ENCODE peak calls at places on chromosomes 13 and 19, in seven cellular contexts. H is CD4-positive, CD25-positive, alpha-beta regulatory T cell; T is left ventricle myocardium inferior; Y is cardiac muscle cell; B is uterus; I is CD8-positive, alpha-beta T cell; A is Peyer's patch. N is an unnamed sample. For H3K9me3, the result is how much of the 10 kb centered on the place peaks cover.

GRCh38 chr19:17076539-17076919 is 952 bp downstream of the MYO9B start:
- DNase-seq in H (peak), T (no peak), Y (no peak), B (no peak), I (no peak), A (no peak), N (no peak)

GRCh38 chr13:47897411-47898050 is 103.5 kb downstream of the SUCLA2 start:
- DNase-seq in H (no peak), T (no peak), Y (peak), B (no peak), I (no peak), A (no peak), N (no peak)

GRCh38 chr13:66425741-66426140 is 804.4 kb downstream of the PCDH9 start:
- DNase-seq in H (no peak), T (no peak), Y (no peak), B (no peak), I (no peak), A (no peak), N (no peak)

GRCh38 chr13:42907745-42908144 is 84.3 kb downstream of the EPSTI1 start:
- DNase-seq in H (no peak), T (no peak), Y (no peak), B (no peak), I (no peak), A (no peak), N (no peak)

GRCh38 chr13:31172535-31172934 is 10.8 kb upstream of the HSPH1 start:
- DNase-seq in H (no peak), T (no peak), Y (peak), B (no peak), I (no peak), A (no peak), N (no peak)

GRCh38 chr19:47613165-47614146 is 4.5 kb downstream of the BICRA start:
- DNase-seq in H (no peak), T (no peak), Y (peak), B (peak), I (no peak), A (no peak), N (no peak)

GRCh38 chr19:51396175-51396574 is 5.8 kb upstream of the C19orf84 start:
- DNase-seq in H (no peak), T (no peak), Y (no peak), B (no peak), I (no peak), A (no peak), N (no peak)

GRCh38 chr13:76928456-76928855 is 19.9 kb upstream of the ACOD1 start:
- DNase-seq in H (no peak), T (no peak), Y (no peak), B (no peak), I (no peak), A (no peak), N (no peak)

GRCh38 chr13:107730835-107731234 is 484.5 kb downstream of the LIG4 start:
- DNase-seq in H (no peak), T (no peak), Y (peak), B (no peak), I (no peak), A (no peak), N (no peak)

GRCh38 chr19:51257471-51257870 is 6.6 kb downstream of the SIGLECL1 start:
- DNase-seq in H (no peak), T (no peak), Y (no peak), B (no peak), I (no peak), A (no peak), N (no peak)

GRCh38 chr13:36163303-36163702 is 32.1 kb upstream of the DCLK1 start:
- DNase-seq in H (no peak), T (no peak), Y (no peak), B (no peak), I (no peak), A (no peak), N (no peak)

GRCh38 chr19:19321143-19321577 is 531 bp downstream of the MAU2 start:
- DNase-seq in H (no peak), T (no peak), Y (no peak), B (no peak), I (no peak), A (no peak), N (no peak)

GRCh38 chr13:99312493-99312883 is 5.3 kb upstream of the GPR183 start:
- DNase-seq in H (no peak), T (peak), Y (peak), B (peak), I (no peak), A (peak), N (no peak)

GRCh38 chr13:47426126-47426849 is 529.4 kb upstream of the HTR2A start:
- DNase-seq in H (no peak), T (peak), Y (peak), B (no peak), I (no peak), A (no peak), N (no peak)

GRCh38 chr13:45166858-45167257 is 34.0 kb downstream of the KCTD4 start:
- DNase-seq in H (no peak), T (no peak), Y (no peak), B (no peak), I (no peak), A (no peak), N (no peak)

GRCh38 chr19:42469311-42470239 is 26.8 kb upstream of the CXCL17 start:
- DNase-seq in H (no peak), T (no peak), Y (no peak), B (no peak), I (no peak), A (no peak), N (no peak)

GRCh38 chr19:55179570-55180484 is at the start of gene SYT5:
- DNase-seq in H (peak), T (peak), Y (peak), B (no peak), I (peak), A (no peak), N (peak)

GRCh38 chr13:27712421-27712820 is 79.9 kb upstream of the GSX1 start:
- DNase-seq in H (peak), T (no peak), Y (peak), B (no peak), I (no peak), A (peak), N (no peak)

GRCh38 chr19:932647-933552 is 7.1 kb downstream of the ARID3A start:
- DNase-seq in H (no peak), T (peak), Y (peak), B (peak), I (no peak), A (peak), N (no peak)

GRCh38 chr19:23055946-23056345 is 53.0 kb upstream of the ZNF728 start:
- DNase-seq in H (no peak), T (no peak), Y (no peak), B (no peak), I (no peak), A (no peak), N (no peak)

GRCh38 chr19:23056516-23056915 is 53.5 kb upstream of the ZNF728 start:
- DNase-seq in H (no peak), T (no peak), Y (no peak), B (no peak), I (no peak), A (no peak), N (no peak)

GRCh38 chr19:23054456-23054855 is 51.5 kb upstream of the ZNF728 start:
- DNase-seq in H (no peak), T (no peak), Y (no peak), B (no peak), I (no peak), A (no peak), N (no peak)

GRCh38 chr19:23052349-23052748 is 49.4 kb upstream of the ZNF728 start:
- DNase-seq in H (no peak), T (no peak), Y (no peak), B (no peak), I (no peak), A (no peak), N (no peak)

GRCh38 chr19:23055501-23055900 is 52.5 kb upstream of the ZNF728 start:
- DNase-seq in H (no peak), T (no peak), Y (no peak), B (no peak), I (no peak), A (no peak), N (no peak)
- H3K9me3 ChIP-seq in H (under half), T (under half), Y (under half), B (under half), I (under half), A (under half), N (under half)

GRCh38 chr19:22326219-22326618 is 40.0 kb downstream of the ZNF729 start:
- DNase-seq in H (no peak), T (no peak), Y (no peak), B (no peak), I (no peak), A (no peak), N (no peak)

GRCh38 chr19:22332924-22333323 is 46.7 kb downstream of the ZNF729 start:
- DNase-seq in H (no peak), T (no peak), Y (no peak), B (no peak), I (no peak), A (no peak), N (no peak)

GRCh38 chr19:22331521-22331920 is 45.3 kb downstream of the ZNF729 start:
- DNase-seq in H (no peak), T (no peak), Y (no peak), B (no peak), I (no peak), A (no peak), N (no peak)

GRCh38 chr19:22327321-22327720 is 41.1 kb downstream of the ZNF729 start:
- DNase-seq in H (no peak), T (no peak), Y (no peak), B (no peak), I (no peak), A (no peak), N (no peak)
- H3K9me3 ChIP-seq in H (half or more), T (under half), Y (under half), B (under half), I (under half), A (under half), N (under half)

DNA sequence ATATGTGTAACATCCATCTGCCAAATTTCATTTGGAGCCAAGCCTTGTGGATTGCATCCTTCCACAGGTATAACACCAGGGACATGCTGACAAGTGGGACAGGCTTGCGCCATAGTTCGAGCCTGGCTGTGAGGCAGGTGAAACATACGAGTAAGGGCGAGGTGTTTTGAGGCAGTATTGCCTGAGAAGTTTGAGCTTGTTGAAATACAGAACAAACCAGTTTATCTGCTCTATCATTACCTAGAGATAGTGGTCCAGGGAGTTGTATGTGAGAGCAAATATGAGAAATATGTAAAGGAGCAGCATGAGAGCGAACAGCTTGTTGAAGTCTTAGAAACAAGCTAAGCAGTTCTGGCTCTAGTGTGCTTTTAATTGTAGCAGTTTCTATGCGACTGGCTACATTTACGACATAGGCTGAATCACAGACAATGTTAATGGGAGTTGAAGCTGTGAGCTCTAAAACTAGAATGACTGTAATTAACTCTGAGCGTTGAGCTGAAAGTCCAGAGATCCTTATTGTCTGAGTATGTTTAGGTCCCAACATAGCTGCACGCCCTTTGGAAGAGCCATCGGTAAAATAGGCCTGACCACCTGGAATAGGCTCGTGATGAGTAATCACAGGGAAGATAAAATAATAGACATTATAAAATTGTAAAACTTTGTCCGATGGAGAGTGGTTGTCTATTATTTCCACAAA is 8.2 kb downstream of the ZNF439 start:
- DNase-seq in H (no peak), T (no peak), Y (no peak), B (no peak), I (no peak), A (no peak), N (no peak)
- H3K9me3 ChIP-seq in H (half or more), T (under half), Y (under half), B (under half), I (under half), A (under half), N (under half)

GRCh38 chr19:36418287-36419001 is at the start of gene ZFP82:
- DNase-seq in H (peak), T (peak), Y (peak), B (peak), I (peak), A (peak), N (peak)

GRCh38 chr19:36423925-36424324 is 5.5 kb upstream of the ZFP82 start:
- DNase-seq in H (no peak), T (no peak), Y (no peak), B (no peak), I (no peak), A (no peak), N (no peak)

GRCh38 chr19:36420961-36421748 is 2.7 kb upstream of the ZFP82 start:
- DNase-seq in H (no peak), T (peak), Y (peak), B (peak), I (no peak), A (no peak), N (no peak)

GRCh38 chr19:36417752-36418286 is 625 bp downstream of the ZFP82 start:
- DNase-seq in H (no peak), T (no peak), Y (no peak), B (no peak), I (no peak), A (no peak), N (no peak)

DNA sequence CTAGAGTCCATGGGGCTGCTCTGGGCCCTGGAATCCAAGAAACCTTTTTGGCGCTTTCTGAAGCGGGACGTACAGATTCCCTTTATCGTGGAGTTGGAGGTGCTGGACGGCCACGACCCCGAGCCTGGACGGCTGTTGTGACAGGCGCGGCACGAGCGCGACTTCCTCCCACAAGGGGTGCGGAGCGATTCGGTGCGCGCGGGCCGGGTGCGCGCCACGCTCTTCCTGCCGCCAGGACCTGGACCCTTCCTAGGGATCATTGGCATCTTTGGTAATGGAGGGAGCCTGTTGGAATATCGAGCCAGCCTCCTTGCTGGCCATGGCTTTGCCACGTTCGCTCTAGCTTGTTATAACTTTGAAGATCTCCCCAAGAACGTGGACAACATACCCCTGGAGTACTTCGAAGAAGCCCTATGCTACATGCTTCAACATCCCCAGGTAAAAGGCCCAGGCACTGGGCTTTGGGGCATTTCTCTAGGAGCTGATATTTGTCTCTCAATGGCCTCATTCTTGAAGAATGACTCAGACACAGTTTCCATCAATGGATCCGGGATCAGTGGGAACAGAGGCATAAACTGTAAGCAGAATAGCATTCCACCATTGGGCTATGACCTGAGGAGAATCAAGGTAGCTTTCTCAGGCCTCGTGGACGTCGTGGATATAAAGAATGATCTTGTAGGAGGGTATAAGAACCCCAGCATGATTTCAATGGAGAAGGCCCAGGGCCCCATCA is 3.5 kb upstream of the ZFP82 start:
- DNase-seq in H (no peak), T (no peak), Y (peak), B (no peak), I (no peak), A (no peak), N (no peak)
- H3K9me3 ChIP-seq in H (under half), T (under half), Y (under half), B (under half), I (under half), A (under half), N (under half)

GRCh38 chr19:37809366-37809765 is 30.0 kb upstream of the ZNF573 start:
- DNase-seq in H (no peak), T (no peak), Y (no peak), B (no peak), I (no peak), A (no peak), N (no peak)
- H3K9me3 ChIP-seq in H (under half), T (half or more), Y (under half), B (under half), I (under half), A (under half), N (under half)

GRCh38 chr19:20858861-20859260 is 64.2 kb upstream of the ZNF85 start:
- DNase-seq in H (no peak), T (no peak), Y (no peak), B (no peak), I (no peak), A (no peak), N (no peak)
- H3K9me3 ChIP-seq in H (under half), T (half or more), Y (under half), B (under half), I (under half), A (under half), N (under half)